ENCODE peak calls at places on chromosomes 3 and 15, in six cellular contexts. V is endothelial cell, S is epithelial cell of esophagus, B is natural killer cell, K is stomach, M is pancreas. H is an unnamed sample.
A peak's percentile ranks its signal among the peaks of the same experiment; 100 is the strongest.

GRCh38 chr3:124627501-124627908 is 102.7 kb upstream of the UMPS start:
- DNase-seq in V (no peak), S (no peak), B (no peak), K (peak; percentile 61), M (no peak), H (no peak)

GRCh38 chr3:122793568-122794416 is at the start of gene HSPBAP1:
- DNase-seq in V (peak; percentile 89), S (peak; percentile 97), B (peak; percentile 92), K (peak; percentile 93), M (peak; percentile 90), H (peak; percentile 93)

GRCh38 chr3:171810278-171811058 is at the start of gene PLD1:
- DNase-seq in V (peak; percentile 59), S (peak; percentile 91), B (peak; percentile 51), K (peak; percentile 89), M (peak; percentile 93), H (peak; percentile 60)

GRCh38 chr3:98563661-98564281 is 29.6 kb downstream of the CPOX start:
- DNase-seq in V (no peak), S (peak; percentile 76), B (no peak), K (no peak), M (no peak), H (no peak)

GRCh38 chr15:80856809-80857377 is 77.7 kb downstream of the CEMIP start:
- DNase-seq in V (no peak), S (peak; percentile 22), B (no peak), K (peak; percentile 70), M (peak; percentile 78), H (no peak)

GRCh38 chr3:20673866-20674265 is 487.9 kb upstream of the SGO1 start:
- DNase-seq in V (no peak), S (no peak), B (no peak), K (no peak), M (no peak), H (no peak)

GRCh38 chr3:180926526-180926925 is 14.1 kb downstream of the FXR1 start:
- DNase-seq in V (no peak), S (no peak), B (no peak), K (no peak), M (no peak), H (no peak)

GRCh38 chr3:149512073-149512782 is 37.7 kb downstream of the TM4SF4 start:
- DNase-seq in V (peak; percentile 63), S (peak; percentile 70), B (peak; percentile 29), K (peak; percentile 67), M (peak; percentile 70), H (peak; percentile 50)

GRCh38 chr3:23468203-23468602 is 265.1 kb downstream of the UBE2E2 start:
- DNase-seq in V (no peak), S (no peak), B (no peak), K (no peak), M (no peak), H (no peak)

GRCh38 chr3:197792019-197792647 is 1.1 kb downstream of the LRCH3 start:
- DNase-seq in V (no peak), S (peak; percentile 20), B (peak; percentile 19), K (no peak), M (no peak), H (no peak)

GRCh38 chr15:83716605-83717004 is 62.7 kb downstream of the ADAMTSL3 start:
- DNase-seq in V (no peak), S (no peak), B (no peak), K (no peak), M (no peak), H (no peak)

GRCh38 chr3:169268942-169269460 is 394.5 kb downstream of the MECOM start:
- DNase-seq in V (no peak), S (no peak), B (no peak), K (no peak), M (no peak), H (no peak)

GRCh38 chr3:62771331-62772097 is 103.7 kb downstream of the CADPS start:
- DNase-seq in V (no peak), S (no peak), B (no peak), K (no peak), M (no peak), H (no peak)

GRCh38 chr3:184230081-184230602 is 757 bp downstream of the VWA5B2 start:
- DNase-seq in V (no peak), S (no peak), B (no peak), K (peak; percentile 30), M (peak; percentile 77), H (no peak)

GRCh38 chr3:159635047-159635641 is 353.5 kb upstream of the IL12A start:
- DNase-seq in V (no peak), S (peak; percentile 84), B (no peak), K (no peak), M (no peak), H (no peak)

GRCh38 chr15:31367730-31368344 is 41.2 kb downstream of the KLF13 start:
- DNase-seq in V (no peak), S (no peak), B (no peak), K (no peak), M (peak; percentile 39), H (no peak)

GRCh38 chr3:60755094-60755493 is 496.2 kb downstream of the FHIT start:
- DNase-seq in V (peak; percentile 40), S (peak; percentile 6), B (no peak), K (no peak), M (no peak), H (no peak)

GRCh38 chr3:112499328-112499727 is at the start of gene BTLA:
- DNase-seq in V (no peak), S (no peak), B (no peak), K (no peak), M (no peak), H (no peak)

GRCh38 chr15:38072507-38073277 is 138.3 kb downstream of the TMCO5A start:
- DNase-seq in V (peak; percentile 75), S (peak; percentile 68), B (peak; percentile 19), K (peak; percentile 57), M (peak; percentile 82), H (no peak)

GRCh38 chr15:79680721-79681120 is 216.1 kb downstream of the MTHFS start:
- DNase-seq in V (no peak), S (peak; percentile 87), B (no peak), K (no peak), M (no peak), H (no peak)

DNA sequence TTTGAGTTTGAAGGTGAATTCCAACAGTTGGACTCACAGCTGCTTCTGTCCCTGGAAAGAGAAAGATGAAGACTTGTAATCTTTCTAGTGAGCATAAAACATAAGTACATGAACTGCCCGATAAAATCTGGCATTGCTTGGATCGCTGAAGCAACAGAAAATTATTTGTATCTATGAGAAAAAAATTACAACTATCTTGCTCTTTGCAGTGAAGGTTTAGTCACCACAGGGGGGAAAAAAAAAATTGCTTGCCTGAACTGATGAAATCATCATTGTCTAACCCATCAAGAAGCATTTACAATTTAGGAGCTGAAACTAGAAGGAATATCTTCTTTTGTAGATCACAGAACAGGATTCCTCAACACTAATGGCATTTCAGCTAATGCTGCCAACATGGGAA is 20.0 kb downstream of the TMEM207 start:
- DNase-seq in V (no peak), S (peak; percentile 20), B (no peak), K (no peak), M (no peak), H (no peak)
- TF ChIP-seq CTCF in V (no peak), S (no peak), B (no peak), K (no peak), M (no peak), H (no peak)

DNA sequence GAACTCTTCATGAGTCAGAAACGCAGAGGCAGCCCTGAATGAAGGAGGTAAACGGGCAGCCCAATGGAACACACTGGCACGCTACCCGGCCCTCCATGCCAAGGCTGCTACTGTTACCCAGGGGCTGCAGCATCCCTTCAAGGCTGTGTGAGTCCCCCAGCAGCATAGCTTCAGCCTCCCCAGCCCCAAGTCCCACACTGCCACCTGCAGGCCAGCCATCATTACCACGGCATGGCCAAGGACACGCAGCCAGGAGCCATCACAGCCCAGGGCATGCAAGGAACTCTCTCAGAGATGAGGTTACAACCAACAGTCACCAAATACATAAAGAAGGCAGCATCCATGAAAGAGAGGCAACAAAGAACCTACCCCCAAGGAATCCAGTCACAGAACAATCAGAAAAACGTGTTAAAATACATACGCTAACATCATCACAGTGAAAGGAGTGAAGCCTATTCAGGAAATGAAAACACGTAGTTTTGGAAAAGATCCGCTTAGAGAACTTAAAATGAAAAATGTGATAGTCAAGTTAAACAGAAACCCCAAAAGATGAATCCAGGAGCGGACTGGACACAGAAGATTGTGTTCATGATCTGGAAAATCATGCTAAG is 22.4 kb downstream of the PLA2G4F start:
- DNase-seq in V (peak; percentile 86), S (peak; percentile 70), B (no peak), K (peak; percentile 74), M (peak; percentile 87), H (no peak)
- TF ChIP-seq CTCF in V (peak; percentile 62), S (peak; percentile 91), B (peak; percentile 31), K (peak; percentile 59), M (peak; percentile 31), H (peak; percentile 81)

DNA sequence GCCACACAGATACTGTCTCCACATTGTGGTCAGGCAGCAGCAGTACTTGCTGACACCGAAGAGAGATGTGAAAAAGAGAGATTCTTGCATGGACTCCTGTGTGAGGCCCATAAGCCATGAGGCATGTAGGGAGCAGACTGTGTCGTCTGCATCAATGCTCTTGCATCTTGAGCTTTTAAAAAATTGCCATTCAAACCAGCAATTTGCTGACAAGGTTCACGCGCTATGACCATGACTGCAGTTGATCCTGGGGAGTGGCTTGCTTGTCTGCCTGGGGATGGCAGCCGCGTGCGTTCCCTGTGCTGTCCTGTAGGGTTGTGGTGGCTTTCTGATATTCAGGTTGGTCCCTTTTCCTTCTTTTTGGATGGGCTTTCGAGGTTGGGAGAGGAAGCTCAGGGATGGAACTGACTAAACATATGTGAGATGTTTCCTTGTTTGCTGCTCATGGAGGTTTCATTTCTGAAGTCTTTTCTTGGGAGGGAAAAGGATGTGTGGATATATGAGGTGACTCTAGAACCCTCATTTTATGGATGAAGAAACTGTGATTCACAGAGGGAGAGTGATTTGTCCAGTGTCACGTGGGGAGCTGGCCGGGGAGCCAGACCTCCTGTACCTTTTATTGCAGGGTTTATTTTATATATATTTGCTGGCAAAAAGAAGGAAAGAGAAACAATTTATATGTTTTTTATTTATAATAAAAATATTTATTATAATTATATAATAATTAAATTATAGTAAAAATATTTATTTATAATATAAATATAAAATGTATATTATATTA is 48.6 kb downstream of the LPP start:
- DNase-seq in V (peak; percentile 21), S (no peak), B (no peak), K (no peak), M (no peak), H (no peak)
- TF ChIP-seq CTCF in V (no peak), S (no peak), B (no peak), K (no peak), M (no peak), H (no peak)

GRCh38 chr15:74294010-74294409 is 57.9 kb downstream of the CCDC33 start:
- DNase-seq in V (no peak), S (no peak), B (no peak), K (no peak), M (no peak), H (no peak)

GRCh38 chr15:74300057-74300620 is 64.0 kb downstream of the CCDC33 start:
- DNase-seq in V (no peak), S (no peak), B (no peak), K (no peak), M (no peak), H (no peak)

GRCh38 chr15:74293021-74293810 is 57.1 kb downstream of the CCDC33 start:
- DNase-seq in V (no peak), S (no peak), B (no peak), K (no peak), M (no peak), H (no peak)

GRCh38 chr15:74297867-74298266 is 61.7 kb downstream of the CCDC33 start:
- DNase-seq in V (no peak), S (no peak), B (no peak), K (no peak), M (no peak), H (no peak)

DNA sequence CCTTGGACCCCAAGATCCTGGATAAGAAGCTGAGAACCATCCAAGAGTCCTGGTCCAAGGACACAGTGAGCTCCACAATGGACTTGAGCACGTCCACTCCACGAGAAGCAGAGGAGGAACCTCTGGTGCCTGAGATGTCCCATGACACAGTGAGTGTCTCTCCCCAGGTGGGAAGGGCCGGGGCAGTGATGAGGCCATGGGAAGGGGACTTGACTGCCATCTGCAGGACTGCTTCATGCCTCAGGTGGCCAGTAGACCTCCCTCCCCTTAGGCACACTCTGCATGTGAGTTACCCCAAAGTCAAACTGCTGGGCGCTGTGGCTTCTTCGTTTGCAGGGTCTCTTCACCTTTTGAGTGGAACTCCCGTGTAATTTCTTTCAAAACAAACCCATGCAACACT is 59.7 kb downstream of the CCDC33 start:
- DNase-seq in V (no peak), S (no peak), B (no peak), K (no peak), M (no peak), H (no peak)
- TF ChIP-seq CTCF in V (no peak), S (no peak), B (no peak), K (no peak), M (no peak), H (no peak)

H was measured in CD14-positive monocyte.